ENCODE peak calls at places on chromosomes 13 and 19, in nine cellular contexts. F is stimulated activated CD4-positive, alpha-beta T cell treated with anti-CD3 and anti-CD28 coated beads, Interleukin-12 subunit alpha, Interleukin-12 subunit beta, amount 100 ng/mL, for 4 hours; H is T-cell; S is HAP-1; J is T-helper 2 cell; Y is nephron progenitor cell; I is right cardiac atrium; R is CD4-positive, CD25-positive, alpha-beta regulatory T cell; O is body of pancreas. W is an unnamed sample.

GRCh38 chr19:3458595-3459284 is 21.6 kb downstream of the SMIM24 start:
- DNase-seq in F (no peak), R (no peak), S (no peak), O (no peak), H (no peak), J (no peak), Y (peak), I (peak), W (peak)

GRCh38 chr13:106587787-106588186 is 19.9 kb upstream of the ARGLU1 start:
- DNase-seq in H (no peak), O (no peak), R (no peak), F (no peak), Y (no peak), I (no peak), J (no peak), S (no peak), W (no peak)

GRCh38 chr13:94305463-94305862 is 174.0 kb downstream of the DCT start:
- DNase-seq in S (no peak), I (no peak), J (no peak), R (no peak), F (no peak), H (no peak), Y (no peak), O (no peak), W (no peak)

GRCh38 chr13:92967923-92968322 is 258.7 kb upstream of the GPC6 start:
- DNase-seq in S (no peak), F (no peak), R (no peak), O (no peak), H (no peak), I (no peak), J (no peak), Y (no peak), W (no peak)

GRCh38 chr19:3061214-3062161 is 807 bp downstream of the TLE5 start:
- DNase-seq in I (peak), F (peak), S (no peak), R (peak), Y (no peak), H (peak), O (peak), J (peak), W (no peak)

GRCh38 chr19:12140545-12141404 is 625 bp upstream of the ZNF20 start:
- DNase-seq in S (peak), F (peak), O (peak), R (peak), J (peak), Y (peak), I (peak), H (peak), W (peak)

GRCh38 chr13:82947121-82948077 is 934.9 kb downstream of the SLITRK1 start:
- DNase-seq in I (no peak), H (no peak), R (no peak), S (no peak), O (no peak), Y (no peak), F (no peak), J (no peak), W (no peak)

GRCh38 chr19:47296036-47296435 is 13.6 kb upstream of the C5AR1 start:
- DNase-seq in I (peak), F (peak), O (peak), S (peak), Y (peak), J (peak), H (peak), R (peak), W (peak)

GRCh38 chr13:112688560-112689497 is 1.0 kb upstream of the ATP11A start:
- DNase-seq in I (no peak), R (peak), J (peak), H (peak), F (peak), O (peak), S (peak), Y (no peak), W (no peak)

GRCh38 chr19:45681391-45682015 is 10.2 kb downstream of the SNRPD2 start:
- DNase-seq in S (peak), I (peak), J (peak), O (peak), F (peak), Y (peak), H (peak), R (peak), W (peak)

GRCh38 chr13:36919206-36919832 is 719 bp downstream of the SMAD9 start:
- DNase-seq in I (peak), H (no peak), O (peak), R (no peak), S (peak), Y (peak), J (no peak), F (no peak), W (peak)

GRCh38 chr13:97434417-97435296 is 688 bp downstream of the RAP2A start:
- DNase-seq in Y (peak), I (peak), R (peak), H (peak), S (peak), F (peak), J (peak), O (peak), W (no peak)

GRCh38 chr13:112901951-112902651 is 66.9 kb upstream of the MCF2L start:
- DNase-seq in I (no peak), F (no peak), H (no peak), O (peak), S (no peak), R (no peak), J (no peak), Y (no peak), W (no peak)

GRCh38 chr19:39592381-39592780 is 9.9 kb upstream of the LGALS13 start:
- DNase-seq in S (no peak), J (no peak), Y (no peak), H (no peak), F (no peak), R (no peak), I (no peak), O (no peak), W (no peak)

GRCh38 chr19:2819540-2820111 is at the start of gene ZNF554:
- DNase-seq in I (peak), O (peak), H (peak), R (peak), Y (peak), S (peak), J (peak), F (peak), W (peak)

GRCh38 chr19:3701200-3701599 is 932 bp upstream of the PIP5K1C start:
- DNase-seq in J (no peak), H (no peak), I (no peak), R (no peak), F (no peak), S (no peak), O (no peak), Y (no peak), W (no peak)

GRCh38 chr19:36931684-36932083 is 15.6 kb downstream of the ZNF568 start:
- DNase-seq in S (no peak), O (no peak), R (no peak), I (no peak), Y (no peak), H (no peak), F (no peak), J (no peak), W (no peak)

GRCh38 chr13:92767468-92767867 is 459.1 kb upstream of the GPC6 start:
- DNase-seq in F (no peak), O (no peak), R (no peak), I (no peak), J (no peak), Y (no peak), H (no peak), S (no peak), W (no peak)

GRCh38 chr19:511101-511841 is 4.0 kb downstream of the TPGS1 start:
- DNase-seq in I (peak), Y (no peak), O (no peak), J (peak), R (peak), H (peak), S (no peak), F (peak), W (no peak)

GRCh38 chr19:28905996-28906395 is 307.0 kb downstream of the UQCRFS1 start:
- DNase-seq in H (no peak), I (no peak), S (no peak), R (no peak), F (no peak), Y (no peak), J (no peak), O (no peak), W (no peak)

GRCh38 chr13:101416181-101417042 is at the start of gene NALCN:
- DNase-seq in I (peak), J (no peak), Y (peak), H (no peak), O (peak), F (no peak), R (no peak), S (peak), W (no peak)

GRCh38 chr19:16039545-16039944 is 36.8 kb upstream of the TPM4 start:
- DNase-seq in O (no peak), F (no peak), Y (no peak), S (no peak), J (no peak), R (no peak), H (no peak), I (no peak), W (no peak)